ENCODE peak calls at places on chromosomes 7 and 10, in ten cellular contexts. B is sigmoid colon, E is stomach, Q is HepG2, N is ovary, X is upper lobe of left lung, Y is tibial nerve, G is K562, Z is SK-N-SH, F is suprapubic skin. P is an unnamed sample.

GRCh38 chr10:86536294-86536861 is 14.8 kb upstream of the WAPL start:
- DNase-seq in B (no peak), E (no peak), Q (no peak), N (no peak), X (peak; percentile 84), Y (no peak), G (no peak), Z (no peak), F (no peak), P (peak; percentile 13)

GRCh38 chr10:124497196-124497990 is 35.8 kb downstream of the LHPP start:
- DNase-seq in B (peak; percentile 52), E (no peak), Q (no peak), N (no peak), X (no peak), Y (no peak), G (no peak), Z (peak; percentile 61), F (no peak), P (no peak)

GRCh38 chr10:87861953-87862643 is 1.2 kb downstream of the KLLN start:
- DNase-seq in B (peak; percentile 99), E (peak; percentile 98), Q (peak; percentile 91), N (peak; percentile 97), X (peak; percentile 98), Y (peak; percentile 94), G (peak; percentile 85), Z (peak; percentile 91), F (peak; percentile 98), P (peak; percentile 98)

GRCh38 chr7:101163281-101164070 is 1.9 kb downstream of the VGF start:
- DNase-seq in B (no peak), E (no peak), Q (no peak), N (peak; percentile 48), X (peak; percentile 84), Y (no peak), G (peak; percentile 74), Z (peak; percentile 88), F (no peak), P (no peak)

GRCh38 chr10:46547881-46548780 is 8.3 kb downstream of the GPRIN2 start:
- DNase-seq in B (peak; percentile 67), E (peak; percentile 31), Q (no peak), N (no peak), X (peak; percentile 42), Y (peak; percentile 11), G (no peak), Z (no peak), F (peak; percentile 80), P (peak; percentile 6)

GRCh38 chr7:15561840-15562239 is at the start of gene AGMO:
- DNase-seq in B (peak; percentile 72), E (no peak), Q (peak; percentile 39), N (peak; percentile 59), X (no peak), Y (peak; percentile 76), G (no peak), Z (no peak), F (peak; percentile 75), P (peak; percentile 87)

GRCh38 chr7:157329447-157329846 is 7.4 kb upstream of the DNAJB6 start:
- DNase-seq in B (no peak), E (no peak), Q (no peak), N (no peak), X (no peak), Y (no peak), G (no peak), Z (peak; percentile 85), F (no peak), P (no peak)

GRCh38 chr10:98097611-98098010 is 36.8 kb upstream of the R3HCC1L start:
- DNase-seq in B (no peak), E (no peak), Q (no peak), N (no peak), X (no peak), Y (no peak), G (no peak), Z (no peak), F (no peak), P (no peak)

GRCh38 chr10:72328045-72328828 is 26.5 kb downstream of the DNAJB12 start:
- DNase-seq in B (peak; percentile 89), E (peak; percentile 85), Q (peak; percentile 71), N (peak; percentile 79), X (peak; percentile 83), Y (peak; percentile 52), G (peak; percentile 82), Z (peak; percentile 81), F (no peak), P (peak; percentile 72)

GRCh38 chr10:106957825-106958581 is 206.5 kb downstream of the SORCS1 start:
- DNase-seq in B (no peak), E (no peak), Q (peak; percentile 5), N (no peak), X (no peak), Y (no peak), G (peak; percentile 7), Z (no peak), F (no peak), P (no peak)

GRCh38 chr10:49243139-49243538 is 54.9 kb upstream of the TMEM273 start:
- DNase-seq in B (no peak), E (no peak), Q (no peak), N (no peak), X (no peak), Y (no peak), G (no peak), Z (no peak), F (no peak), P (no peak)

GRCh38 chr7:75617634-75618234 is 121.0 kb downstream of the HIP1 start:
- DNase-seq in B (peak; percentile 82), E (peak; percentile 56), Q (peak; percentile 50), N (no peak), X (no peak), Y (peak; percentile 41), G (no peak), Z (no peak), F (no peak), P (peak; percentile 45)

GRCh38 chr10:51638737-51639136 is 60.7 kb downstream of the CSTF2T start:
- DNase-seq in B (no peak), E (no peak), Q (no peak), N (no peak), X (no peak), Y (no peak), G (no peak), Z (no peak), F (no peak), P (no peak)

GRCh38 chr10:23779287-23779686 is 340.4 kb downstream of the OTUD1 start:
- DNase-seq in B (no peak), E (no peak), Q (no peak), N (no peak), X (no peak), Y (no peak), G (no peak), Z (no peak), F (no peak), P (no peak)

DNA sequence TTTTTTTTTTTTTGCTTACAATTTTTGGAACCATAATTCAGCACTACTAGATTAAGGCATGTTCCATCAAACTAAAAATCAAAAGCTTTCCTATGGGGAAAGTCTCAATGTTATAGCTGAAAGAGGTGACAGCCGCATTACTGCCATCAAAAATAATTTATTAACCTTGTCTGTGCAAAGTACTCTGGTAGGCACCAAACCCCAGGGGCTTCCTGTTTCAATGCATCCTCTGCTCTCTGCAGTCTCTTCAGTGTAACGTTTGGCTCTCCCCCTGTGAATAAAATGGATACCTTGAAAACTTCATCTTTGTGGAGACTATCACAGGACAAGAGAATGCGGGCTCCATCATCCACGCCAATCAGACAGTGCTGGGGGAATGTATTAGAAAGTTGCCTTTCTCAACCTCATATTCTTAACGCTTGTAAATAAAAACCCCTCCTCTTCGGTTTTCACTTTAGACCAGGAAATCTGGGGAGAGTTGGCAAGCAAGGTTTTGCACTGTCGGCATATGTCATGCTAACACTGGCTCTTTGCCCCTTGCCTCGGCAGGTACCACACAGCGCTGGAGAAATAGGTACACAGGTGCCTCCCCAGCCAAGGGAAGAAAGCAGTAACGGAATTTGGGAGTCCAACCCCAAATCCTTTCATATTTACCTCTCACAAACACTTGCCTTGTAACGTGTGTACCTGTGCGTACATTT is 1.6 kb upstream of the NRG3 start:
- DNase-seq in B (no peak), E (no peak), Q (no peak), N (no peak), X (no peak), Y (no peak), G (no peak), Z (no peak), F (no peak), P (no peak)
- TF ChIP-seq EP300 in B (no peak), E (no peak), Q (no peak), N (no peak), X (no peak), Y (no peak), G (no peak), Z (no peak), F (no peak), P (no peak)

GRCh38 chr7:23247602-23248335 is 1.2 kb downstream of the GPNMB start:
- DNase-seq in B (peak; percentile 68), E (no peak), Q (no peak), N (peak; percentile 57), X (peak; percentile 89), Y (peak; percentile 21), G (no peak), Z (no peak), F (no peak), P (peak; percentile 21)
- H3K27me3 ChIP-seq in B (peaks cover 20% of the 10 kb centered on the region), E (peaks cover 24% of the 10 kb centered on the region), Q (peaks cover 63% of the 10 kb centered on the region), N (no peaks in the 10 kb centered on the region), X (no peaks in the 10 kb centered on the region), Y (no peaks in the 10 kb centered on the region), G (peaks cover 10% of the 10 kb centered on the region), Z (no peaks in the 10 kb centered on the region), F (no peaks in the 10 kb centered on the region), P (peaks cover 59% of the 10 kb centered on the region)

DNA sequence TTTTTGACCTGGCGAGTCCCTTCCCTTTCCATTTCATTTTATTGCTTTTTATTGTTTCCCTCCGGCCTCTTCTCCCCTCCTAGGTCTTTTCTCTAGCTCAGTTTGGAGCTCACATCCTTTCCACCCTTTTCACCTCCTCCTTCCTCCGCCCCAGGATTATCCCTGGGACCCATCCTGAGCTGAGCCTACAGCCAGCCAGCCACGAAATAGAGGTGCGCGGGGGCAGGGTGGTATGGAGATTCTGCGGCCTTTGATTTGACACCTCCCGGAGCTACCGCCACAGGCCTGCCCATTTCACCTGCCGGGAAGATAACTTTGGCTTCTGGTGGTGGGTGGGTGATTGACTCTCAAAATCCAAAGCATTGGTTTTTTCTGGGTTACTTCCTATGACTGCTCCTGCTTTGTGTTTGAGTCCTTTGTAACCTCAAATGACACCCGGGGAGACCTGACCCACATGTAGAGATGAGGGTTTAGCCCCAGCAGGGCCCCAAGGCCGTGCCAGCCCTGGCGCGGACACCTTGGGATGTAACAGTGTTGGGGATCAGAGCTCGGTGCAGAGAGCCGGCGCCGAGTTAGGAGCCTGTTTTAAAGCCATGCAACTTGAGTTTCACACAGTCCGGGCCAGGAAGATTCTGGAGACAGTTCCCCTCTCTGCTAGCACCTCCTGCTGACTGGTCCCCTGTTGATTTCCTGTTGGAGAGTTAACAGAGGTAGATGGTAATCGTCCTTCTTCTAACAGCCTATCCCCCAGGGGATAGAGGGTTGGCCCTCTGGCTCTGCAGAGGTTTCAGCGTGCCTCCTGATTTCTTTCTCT is 1.5 kb downstream of the DUSP5 start:
- DNase-seq in B (no peak), E (peak; percentile 46), Q (peak; percentile 21), N (no peak), X (peak; percentile 78), Y (no peak), G (no peak), Z (no peak), F (no peak), P (peak; percentile 64)
- TF ChIP-seq CTCF in B (no peak), E (no peak), Q (peak; percentile 31), N (no peak), X (no peak), Y (no peak), G (peak; percentile 18), Z (peak; percentile 43), F (no peak), P (no peak)

DNA sequence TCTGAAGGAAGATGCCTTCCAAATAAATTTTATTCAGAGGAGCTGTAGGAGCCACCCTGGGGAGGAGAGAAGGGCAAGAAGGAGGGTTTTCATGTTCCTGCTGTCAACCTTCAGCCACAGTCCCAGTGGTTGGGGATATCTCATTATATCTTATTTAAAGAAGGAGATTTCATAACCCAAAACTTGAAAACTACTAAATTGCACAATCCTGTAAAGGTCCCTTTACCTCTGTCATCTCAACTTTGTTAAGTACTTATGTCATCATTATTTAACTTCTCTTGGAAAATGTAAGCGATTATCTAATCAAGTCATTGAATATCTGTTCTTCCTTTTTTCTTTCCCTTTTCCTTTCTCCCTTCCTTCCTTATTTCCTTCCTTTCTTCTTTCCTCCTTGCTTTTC is 794.5 kb upstream of the IGFBP3 start:
- DNase-seq in B (no peak), E (no peak), Q (no peak), N (no peak), X (no peak), Y (no peak), G (no peak), Z (no peak), F (no peak), P (no peak)
- TF ChIP-seq EP300 in B (no peak), E (no peak), Q (no peak), N (no peak), X (no peak), Y (no peak), G (no peak), Z (no peak), F (no peak), P (no peak)